ENCODE peak calls at places on chromosomes 13 and 19, in four cellular contexts. Z, J, K and R are unnamed samples.

GRCh38 chr19:50224986-50225747 is 21.7 kb downstream of the MYH14 start:
- DNase-seq in J (no peak), K (no peak), Z (no peak), R (no peak)

GRCh38 chr19:371501-372160 is 27.0 kb upstream of the MIER2 start:
- DNase-seq in Z (no peak), J (no peak), K (no peak), R (no peak)

GRCh38 chr19:49930483-49931011 is 1.2 kb upstream of the NUP62 start:
- DNase-seq in K (peak; percentile 75), J (no peak), Z (peak; percentile 57), R (no peak)

GRCh38 chr19:15829277-15829770 is 13.9 kb upstream of the OR10H1 start:
- DNase-seq in J (no peak), K (no peak), Z (no peak), R (no peak)

GRCh38 chr19:35106291-35106583 is 9.4 kb upstream of the FXYD3 start:
- DNase-seq in K (no peak), Z (no peak), J (no peak), R (no peak)

GRCh38 chr19:1823539-1824251 is 11.6 kb upstream of the ATP8B3 start:
- DNase-seq in K (no peak), Z (no peak), J (no peak), R (peak; percentile 70)

GRCh38 chr13:52353116-52353718 is 52.8 kb downstream of the THSD1 start:
- DNase-seq in K (peak; percentile 93), J (no peak), Z (no peak), R (no peak)

GRCh38 chr19:17616686-17616960 is 61.2 kb downstream of the COLGALT1 start:
- DNase-seq in Z (no peak), J (no peak), K (no peak), R (no peak)

GRCh38 chr13:34357435-34358232 is 539.7 kb downstream of the RFC3 start:
- DNase-seq in J (peak; percentile 5), Z (no peak), K (peak; percentile 75), R (no peak)

GRCh38 chr13:45396548-45397095 is 21.6 kb downstream of the SLC25A30 start:
- DNase-seq in K (peak; percentile 14), J (no peak), Z (no peak), R (no peak)

GRCh38 chr19:18282788-18283141 is 1.3 kb upstream of the JUND start:
- DNase-seq in K (peak; percentile 16), Z (peak; percentile 49), J (peak; percentile 60), R (no peak)

GRCh38 chr13:37106642-37107041 is 1.2 kb upstream of the CSNK1A1L start:
- DNase-seq in J (no peak), Z (no peak), K (no peak), R (no peak)

GRCh38 chr19:19748249-19748938 is 15.5 kb upstream of the ZNF14 start:
- DNase-seq in K (no peak), Z (no peak), J (no peak), R (no peak)

GRCh38 chr13:42597505-42597904 is 23.6 kb downstream of the TNFSF11 start:
- DNase-seq in K (no peak), J (peak; percentile 35), Z (no peak), R (no peak)

GRCh38 chr13:64428196-64428595 is 2801.9 kb downstream of the PCDH9 start:
- DNase-seq in J (no peak), Z (no peak), K (peak; percentile 2), R (no peak)

GRCh38 chr19:18046066-18046718 is 38.2 kb downstream of the ARRDC2 start:
- DNase-seq in Z (peak; percentile 24), K (peak; percentile 65), J (no peak), R (no peak)

GRCh38 chr19:33250500-33250899 is 24.9 kb upstream of the SLC7A10 start:
- DNase-seq in J (no peak), K (no peak), Z (no peak), R (no peak)

GRCh38 chr19:48539503-48540096 is 12.4 kb upstream of the SULT2B1 start:
- DNase-seq in J (no peak), Z (no peak), K (peak; percentile 63), R (no peak)

GRCh38 chr19:10871711-10872550 is 578 bp downstream of the CARM1 start:
- DNase-seq in J (peak; percentile 60), Z (peak; percentile 62), K (no peak), R (peak; percentile 31)

GRCh38 chr13:64074989-64075474 is 2659.4 kb upstream of the PCDH20 start:
- DNase-seq in Z (no peak), J (no peak), K (no peak), R (no peak)

GRCh38 chr13:114339779-114340534 is 25.7 kb downstream of the CHAMP1 start:
- DNase-seq in K (peak; percentile 53), Z (no peak), J (peak; percentile 66), R (no peak)

GRCh38 chr13:42807866-42808265 is 26.5 kb downstream of the FAM216B start:
- DNase-seq in J (no peak), K (peak; percentile 26), Z (no peak), R (no peak)

GRCh38 chr19:45046355-45046754 is 7.5 kb downstream of the CLASRP start:
- DNase-seq in J (no peak), K (no peak), Z (no peak), R (no peak)

GRCh38 chr13:40589285-40590109 is 76.9 kb downstream of the FOXO1 start:
- DNase-seq in K (peak; percentile 52), J (peak; percentile 95), Z (no peak), R (no peak)

GRCh38 chr13:110336108-110336507 is 29.0 kb downstream of the COL4A2 start:
- DNase-seq in K (no peak), Z (no peak), J (no peak), R (no peak)

GRCh38 chr13:59950201-59950730 is 213.5 kb downstream of the DIAPH3 start:
- DNase-seq in Z (no peak), K (no peak), J (no peak), R (no peak)

GRCh38 chr13:113102727-113103126 is 2.9 kb upstream of the F7 start:
- DNase-seq in K (no peak), J (no peak), Z (no peak), R (no peak)

GRCh38 chr13:29279859-29280258 is 315.6 kb downstream of the SLC7A1 start:
- DNase-seq in Z (no peak), J (no peak), K (no peak), R (no peak)

DNA sequence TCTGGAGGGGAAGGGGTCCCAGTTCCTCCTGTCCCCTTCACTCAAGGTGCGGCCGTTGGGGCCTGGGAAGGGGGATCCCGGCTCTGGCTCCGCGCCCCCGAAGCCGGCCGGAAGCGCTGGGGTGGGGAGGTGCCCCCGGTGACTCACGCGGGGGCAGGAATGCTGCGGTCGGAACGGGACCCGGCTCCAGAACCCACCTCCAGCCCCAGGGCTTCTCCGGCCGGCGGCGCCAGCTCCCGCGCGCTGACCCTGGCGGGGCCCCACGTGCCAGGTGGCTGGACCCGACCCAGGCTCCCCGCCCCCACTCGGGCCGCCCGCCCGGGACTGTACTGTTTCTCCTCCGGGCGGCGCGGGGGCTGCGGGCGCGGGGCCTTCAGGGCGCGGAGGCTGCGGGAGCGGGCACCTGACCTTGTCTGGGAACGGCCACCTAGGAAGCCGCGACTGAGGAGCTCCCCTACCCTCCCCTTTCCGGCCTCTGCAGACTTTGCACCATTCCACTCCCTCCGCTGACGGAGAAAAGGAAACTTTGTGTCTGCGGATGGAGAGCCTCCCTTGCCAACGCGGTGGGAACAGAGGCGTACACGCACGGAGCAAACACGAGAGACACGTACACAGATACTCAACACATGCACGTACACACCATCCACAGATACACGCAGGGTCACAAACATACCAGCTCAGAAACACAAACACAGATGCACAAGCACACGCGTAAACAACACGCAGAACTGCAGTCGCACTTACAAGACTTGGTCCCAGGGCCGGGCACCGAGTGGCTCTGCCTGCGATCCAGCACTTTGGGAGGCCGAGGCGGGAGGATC is 7.2 kb downstream of the AXL start:
- DNase-seq in K (peak; percentile 80), J (no peak), Z (peak; percentile 79), R (no peak)
- TF ChIP-seq CTCF in K (peak; percentile 4), J (no peak), Z (peak; percentile 13), R (no peak)

DNA sequence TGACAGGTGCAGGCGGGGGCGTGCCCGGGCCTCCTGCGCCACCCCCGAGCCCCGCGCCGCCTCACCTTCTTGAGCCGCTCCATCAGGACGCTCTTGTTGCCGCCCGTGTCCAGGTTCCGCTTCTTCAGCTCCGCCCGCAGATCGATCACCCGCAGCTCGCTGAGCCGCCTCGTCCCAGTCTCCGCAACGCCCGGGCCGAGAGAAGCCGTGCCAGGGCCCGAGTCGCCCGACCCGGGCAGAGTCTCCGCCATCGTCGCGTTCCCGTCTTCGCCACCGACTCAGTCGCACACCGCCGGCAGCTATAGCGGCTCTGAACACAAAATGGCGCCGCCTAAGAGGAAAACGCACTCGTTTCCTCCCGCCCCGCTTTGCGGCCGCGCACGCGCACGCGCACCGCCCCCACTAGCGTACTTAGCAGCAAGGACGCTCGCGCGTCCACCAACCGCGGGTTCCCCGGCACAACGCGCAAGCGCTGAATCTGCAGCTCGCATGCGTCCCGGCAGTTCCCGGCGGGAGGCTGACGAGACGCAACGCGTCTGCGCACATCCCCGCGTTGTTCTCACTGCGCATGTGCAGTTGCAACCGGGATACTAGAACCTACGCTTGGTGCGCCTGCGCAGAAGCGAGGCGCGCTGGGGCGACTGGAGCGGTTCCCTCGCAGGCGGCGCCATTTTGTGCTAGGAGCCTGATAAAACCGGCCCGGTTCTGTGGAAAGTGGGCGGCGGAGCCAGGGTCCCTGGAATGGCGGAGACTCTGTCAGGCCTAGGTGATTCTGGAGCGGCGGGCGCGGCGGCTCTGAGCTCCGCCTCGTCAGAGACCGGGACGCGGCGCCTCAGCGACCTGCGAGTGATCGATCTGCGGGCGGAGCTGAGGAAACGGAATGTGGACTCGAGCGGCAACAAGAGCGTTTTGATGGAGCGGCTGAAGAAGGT is at the start of the genes SAFB and SAFB2:
- DNase-seq in J (peak; percentile 100), K (peak; percentile 100), Z (peak; percentile 99), R (peak; percentile 86)
- TF ChIP-seq CTCF in J (no peak), K (no peak), Z (peak; percentile 7), R (no peak)

GRCh38 chr19:39824143-39825092 is 9.5 kb downstream of the DYRK1B start:
- DNase-seq in Z (peak; percentile 89), J (peak; percentile 94), K (peak; percentile 92), R (no peak)
- TF ChIP-seq CTCF in Z (no peak), J (no peak), K (no peak), R (no peak)

GRCh38 chr13:31072041-31072440 is 89.7 kb downstream of the HSPH1 start:
- DNase-seq in J (no peak), K (no peak), Z (no peak), R (no peak)
- TF ChIP-seq CTCF in J (no peak), K (no peak), Z (no peak), R (no peak)

DNA sequence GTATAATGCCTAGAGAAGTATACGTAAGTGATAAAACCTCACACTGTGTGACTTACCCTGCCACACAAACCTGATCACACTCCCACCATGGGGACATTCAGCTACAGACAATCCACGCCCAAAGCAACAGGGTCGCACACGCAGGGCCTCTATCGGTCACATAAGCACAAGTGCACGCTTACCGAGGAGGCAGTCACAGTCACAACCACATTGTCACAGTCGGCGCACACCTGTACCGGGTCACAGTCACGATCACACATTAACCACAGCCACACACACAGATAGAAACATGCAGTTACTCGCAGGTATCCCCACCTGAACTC is 584 bp downstream of the ZNF566 start:
- DNase-seq in K (no peak), J (peak; percentile 74), Z (no peak), R (no peak)
- TF ChIP-seq CTCF in K (no peak), J (no peak), Z (no peak), R (peak; percentile 1)